ENCODE peak calls at places on chromosomes 13 and 19, in four cellular contexts. J, F, X and Y are unnamed samples.
A peak's percentile ranks its signal among the peaks of the same experiment; 100 is the strongest.

GRCh38 chr13:22735381-22735995 is 445.3 kb upstream of the SGCG start:
- DNase-seq in J (no peak), F (no peak), X (no peak), Y (no peak)

GRCh38 chr19:55270172-55270942 is 9.6 kb downstream of the HSPBP1 start:
- DNase-seq in J (no peak), F (no peak), X (no peak), Y (no peak)

GRCh38 chr19:18279516-18280246 is 1.7 kb downstream of the JUND start:
- DNase-seq in J (peak; percentile 93), F (peak; percentile 94), X (peak; percentile 91), Y (peak; percentile 95)

GRCh38 chr13:39259371-39259770 is 221.1 kb downstream of the NHLRC3 start:
- DNase-seq in J (no peak), F (no peak), X (no peak), Y (no peak)

GRCh38 chr19:50728084-50728737 is 5.0 kb downstream of the CLEC11A start:
- DNase-seq in J (peak; percentile 75), F (peak; percentile 85), X (peak; percentile 54), Y (peak; percentile 39)

GRCh38 chr19:31570718-31571117 is 221.5 kb upstream of the TSHZ3 start:
- DNase-seq in J (no peak), F (no peak), X (no peak), Y (no peak)

GRCh38 chr13:33312150-33312908 is 26.8 kb upstream of the STARD13 start:
- DNase-seq in J (no peak), F (no peak), X (no peak), Y (no peak)

GRCh38 chr13:46296920-46297319 is 85.2 kb downstream of the LRRC63 start:
- DNase-seq in J (no peak), F (no peak), X (no peak), Y (no peak)

GRCh38 chr13:62375653-62376052 is 960.0 kb upstream of the PCDH20 start:
- DNase-seq in J (no peak), F (no peak), X (no peak), Y (no peak)

GRCh38 chr13:39803851-39804250 is 148.4 kb downstream of the COG6 start:
- DNase-seq in J (no peak), F (no peak), X (no peak), Y (no peak)

GRCh38 chr13:52849727-52850395 is 1.4 kb upstream of the PCDH8 start:
- DNase-seq in J (no peak), F (no peak), X (no peak), Y (no peak)

GRCh38 chr13:104491951-104492350 is 1425.7 kb upstream of the SLC10A2 start:
- DNase-seq in J (no peak), F (no peak), X (no peak), Y (no peak)

GRCh38 chr13:108346376-108346775 is 76.9 kb downstream of the TNFSF13B start:
- DNase-seq in J (no peak), F (no peak), X (no peak), Y (no peak)

GRCh38 chr19:6947745-6948144 is 60.4 kb downstream of the ADGRE1 start:
- DNase-seq in J (no peak), F (no peak), X (no peak), Y (no peak)

GRCh38 chr19:9008667-9009066 is 1.5 kb downstream of the MUC16 start:
- DNase-seq in J (no peak), F (no peak), X (no peak), Y (no peak)

GRCh38 chr19:4374451-4375163 is 25.7 kb downstream of the SH3GL1 start:
- DNase-seq in J (peak; percentile 50), F (peak; percentile 90), X (peak; percentile 59), Y (no peak)

GRCh38 chr19:43774103-43774939 is 6.5 kb downstream of the KCNN4 start:
- DNase-seq in J (peak; percentile 59), F (peak; percentile 75), X (peak; percentile 73), Y (no peak)

DNA sequence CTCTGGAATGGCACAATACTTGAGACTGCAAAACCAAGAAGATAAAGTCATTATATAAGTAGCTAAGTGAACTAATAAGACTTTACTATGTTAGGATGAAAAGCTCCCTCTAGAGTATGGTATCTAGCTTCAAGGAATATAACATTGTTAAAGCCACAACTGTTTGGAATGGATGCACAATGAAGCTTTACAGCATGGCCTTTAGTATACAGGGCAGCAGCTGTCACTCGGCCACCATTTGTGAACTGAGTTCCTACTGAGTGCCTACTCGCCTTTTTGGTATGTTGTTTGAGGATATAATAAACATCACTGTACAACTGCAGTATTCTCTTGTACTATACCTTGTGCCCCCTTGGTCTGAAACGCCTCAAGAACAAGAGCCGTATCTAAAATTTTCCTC is 6.8 kb downstream of the ALG5 start:
- DNase-seq in J (no peak), F (no peak), X (no peak), Y (no peak)
- H3K36me3 ChIP-seq in J (peaks cover 4% of the 10 kb centered on the region), F (no peaks in the 10 kb centered on the region), X (peaks cover 39% of the 10 kb centered on the region), Y (peaks cover 23% of the 10 kb centered on the region)

DNA sequence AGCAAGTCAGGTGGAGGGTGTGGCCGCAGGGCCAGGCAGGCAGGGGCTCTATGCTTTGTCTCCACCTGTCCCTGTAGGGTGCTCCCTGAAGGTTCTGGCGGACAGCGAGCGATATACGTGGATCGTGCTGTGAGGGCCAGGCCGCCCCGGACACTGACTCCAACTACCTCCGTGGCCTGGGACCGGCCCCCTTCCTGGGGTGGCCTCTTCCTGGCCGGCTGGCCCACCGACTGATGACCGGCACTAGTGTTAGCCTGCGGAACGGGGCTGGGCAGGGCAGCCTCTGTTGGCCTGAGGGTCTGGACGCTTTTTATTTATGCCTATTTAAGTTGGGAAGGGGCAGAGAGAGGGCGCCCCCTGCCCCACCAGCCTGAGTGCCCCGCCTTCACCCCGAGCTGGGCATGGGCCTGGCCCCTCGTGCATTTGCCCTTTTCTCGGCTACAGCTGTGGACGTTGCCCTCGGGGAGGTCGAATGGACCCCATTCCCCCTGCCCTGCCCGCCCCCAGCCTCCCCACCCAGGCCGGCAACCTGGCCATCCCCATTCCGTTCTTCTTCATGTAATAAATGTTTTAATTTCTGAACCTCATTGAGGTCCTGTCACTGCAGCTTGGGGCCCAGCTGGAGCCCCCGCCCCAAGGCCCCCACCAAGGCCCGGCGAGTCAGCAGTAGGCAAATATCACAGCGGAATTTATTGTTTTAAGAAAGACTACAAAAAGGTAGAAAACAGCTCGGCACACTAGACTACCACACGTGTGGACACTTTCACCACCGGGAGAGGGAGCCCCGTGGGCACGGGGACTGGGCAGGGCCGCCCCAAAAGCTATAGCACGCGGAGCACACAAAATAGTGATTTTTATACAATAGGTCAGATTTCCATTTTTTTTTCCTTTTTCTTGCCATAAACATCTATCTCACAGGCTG is 8.8 kb downstream of the DCAF15 start:
- DNase-seq in J (no peak), F (no peak), X (no peak), Y (no peak)
- H3K36me3 ChIP-seq in J (no peaks in the 10 kb centered on the region), F (no peaks in the 10 kb centered on the region), X (peaks cover 18% of the 10 kb centered on the region), Y (peaks cover 6% of the 10 kb centered on the region)

GRCh38 chr19:5595745-5596144 is 26.8 kb downstream of the SAFB2 start:
- DNase-seq in J (no peak), F (peak; percentile 14), X (no peak), Y (no peak)
- H3K36me3 ChIP-seq in J (peaks cover 24% of the 10 kb centered on the region), F (peaks cover 4% of the 10 kb centered on the region), X (peaks cover 76% of the 10 kb centered on the region), Y (peaks cover 68% of the 10 kb centered on the region)

DNA sequence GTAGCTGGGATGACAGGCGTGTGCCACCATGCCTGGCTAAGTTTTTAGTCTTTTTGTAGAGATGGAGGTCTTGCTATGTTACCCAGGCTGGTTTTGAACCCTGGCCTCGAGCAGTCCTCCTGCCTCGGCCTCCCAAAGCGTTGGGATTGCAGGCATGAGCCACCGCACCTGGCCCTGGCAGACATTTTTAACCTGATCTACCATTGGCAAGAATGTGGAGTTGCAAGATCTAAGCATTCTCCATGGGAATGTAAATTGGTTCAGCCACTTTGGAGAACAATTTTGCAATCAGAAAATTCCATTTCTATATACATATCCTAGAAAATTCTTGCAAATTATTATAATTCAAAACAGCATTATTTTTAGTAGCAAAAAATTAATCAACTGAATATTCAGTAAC is 24.3 kb upstream of the DCUN1D2 start:
- DNase-seq in J (no peak), F (no peak), X (no peak), Y (no peak)
- H3K36me3 ChIP-seq in J (no peaks in the 10 kb centered on the region), F (peaks cover 3% of the 10 kb centered on the region), X (peaks cover 11% of the 10 kb centered on the region), Y (peaks cover 12% of the 10 kb centered on the region)

GRCh38 chr19:1427221-1427620 is 11.0 kb upstream of the RPS15 start:
- DNase-seq in J (no peak), F (no peak), X (no peak), Y (no peak)

GRCh38 chr19:1425902-1426301 is 12.3 kb upstream of the RPS15 start:
- DNase-seq in J (no peak), F (no peak), X (no peak), Y (no peak)

GRCh38 chr19:1424182-1424955 is 13.8 kb upstream of the RPS15 start:
- DNase-seq in J (no peak), F (no peak), X (no peak), Y (no peak)

GRCh38 chr19:1423445-1424181 is 14.6 kb upstream of the RPS15 start:
- DNase-seq in J (no peak), F (no peak), X (no peak), Y (no peak)

GRCh38 chr19:1425102-1425842 is 12.9 kb upstream of the RPS15 start:
- DNase-seq in J (no peak), F (no peak), X (no peak), Y (no peak)
- H3K36me3 ChIP-seq in J (peaks cover 26% of the 10 kb centered on the region), F (no peaks in the 10 kb centered on the region), X (peaks cover 36% of the 10 kb centered on the region), Y (no peaks in the 10 kb centered on the region)

GRCh38 chr19:40685016-40685526 is 5.4 kb downstream of the NUMBL start:
- DNase-seq in J (no peak), F (no peak), X (no peak), Y (no peak)
- H3K36me3 ChIP-seq in J (no peaks in the 10 kb centered on the region), F (peaks cover 2% of the 10 kb centered on the region), X (no peaks in the 10 kb centered on the region), Y (peaks cover 4% of the 10 kb centered on the region)

DNA sequence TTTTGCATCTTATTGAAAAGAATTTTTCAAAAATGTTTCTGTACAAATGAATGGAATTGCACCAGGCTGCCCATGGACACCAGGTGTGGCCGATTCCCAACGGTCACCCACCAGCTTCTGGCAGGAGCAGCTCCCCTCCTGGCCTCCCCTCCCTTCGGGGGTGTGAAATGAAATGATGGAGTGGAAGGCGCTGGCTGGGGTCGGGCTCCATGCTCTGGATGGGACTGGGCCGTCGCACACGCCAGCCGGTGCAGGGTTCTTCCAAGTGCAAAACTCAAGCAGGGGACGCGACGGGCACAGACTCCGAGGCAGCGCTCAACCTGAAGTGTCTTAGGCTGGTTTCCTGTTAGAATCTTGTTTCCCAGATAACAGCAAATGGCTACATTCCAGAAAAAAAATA is 21.9 kb downstream of the C19orf44 start:
- DNase-seq in J (no peak), F (no peak), X (no peak), Y (no peak)
- H3K36me3 ChIP-seq in J (peaks cover 15% of the 10 kb centered on the region), F (no peaks in the 10 kb centered on the region), X (peaks cover 34% of the 10 kb centered on the region), Y (peaks cover 16% of the 10 kb centered on the region)